ENCODE peak calls at places on chromosomes 12 and 14, in four cellular contexts. R, T, I and S are unnamed samples.

GRCh38 chr12:111444706-111445310 is 39.1 kb downstream of the SH2B3 start:
- DNase-seq in R (no peak), T (no peak), I (no peak), S (no peak)

GRCh38 chr12:2794261-2794735 is 472 bp upstream of the FKBP4 start:
- DNase-seq in R (no peak), I (peak; percentile 48), T (no peak), S (no peak)

GRCh38 chr14:24233538-24233866 is 773 bp downstream of the GMPR2 start:
- DNase-seq in I (no peak), R (no peak), T (no peak), S (no peak)

GRCh38 chr14:78202976-78203375 is 32.8 kb downstream of the NRXN3 start:
- DNase-seq in R (peak; percentile 1), I (no peak), T (no peak), S (no peak)

GRCh38 chr12:49388682-49389081 is 21.4 kb downstream of the SPATS2 start:
- DNase-seq in T (no peak), R (no peak), I (no peak), S (no peak)

GRCh38 chr12:65858831-65859230 is 34.5 kb downstream of the HMGA2 start:
- DNase-seq in R (peak; percentile 64), I (peak; percentile 75), T (no peak), S (no peak)

GRCh38 chr12:94792690-94793089 is 142.3 kb upstream of the TMCC3 start:
- DNase-seq in I (peak; percentile 49), T (no peak), R (no peak), S (peak; percentile 48)

GRCh38 chr14:94110552-94111181 is at the start of gene IFI27:
- DNase-seq in T (peak; percentile 28), R (peak; percentile 24), I (peak; percentile 77), S (no peak)

GRCh38 chr12:62761658-62762057 is 173.3 kb downstream of the PPM1H start:
- DNase-seq in I (no peak), T (no peak), R (no peak), S (no peak)

GRCh38 chr14:86168376-86168775 is 638.4 kb downstream of the FLRT2 start:
- DNase-seq in R (no peak), T (no peak), I (no peak), S (no peak)

GRCh38 chr12:12482150-12482761 is 80.4 kb downstream of the DUSP16 start:
- DNase-seq in R (no peak), T (no peak), I (no peak), S (no peak)

GRCh38 chr12:3884671-3885070 is 11.5 kb upstream of the PARP11 start:
- DNase-seq in R (no peak), I (no peak), T (no peak), S (no peak)

GRCh38 chr12:40829738-40830144 is 137.5 kb downstream of the CNTN1 start:
- DNase-seq in R (peak; percentile 65), I (no peak), T (no peak), S (no peak)

GRCh38 chr12:114679942-114680341 is 4.0 kb downstream of the TBX3 start:
- DNase-seq in I (no peak), T (no peak), R (peak; percentile 34), S (peak; percentile 42)

GRCh38 chr12:114678718-114679117 is 5.3 kb downstream of the TBX3 start:
- DNase-seq in I (no peak), R (peak; percentile 28), T (no peak), S (peak; percentile 50)

GRCh38 chr12:114678028-114678427 is 5.9 kb downstream of the TBX3 start:
- DNase-seq in R (no peak), T (no peak), I (no peak), S (peak; percentile 64)

GRCh38 chr12:114680498-114681148 is 3.4 kb downstream of the TBX3 start:
- DNase-seq in T (no peak), I (peak; percentile 55), R (peak; percentile 33), S (peak; percentile 48)

GRCh38 chr12:114679452-114679875 is 4.5 kb downstream of the TBX3 start:
- DNase-seq in I (peak; percentile 60), R (peak; percentile 30), T (peak; percentile 59), S (peak; percentile 68)
- H3K4me1 ChIP-seq in I (peaks cover 25% of the 10 kb centered on the region), R (peaks cover 53% of the 10 kb centered on the region), T (peaks cover 11% of the 10 kb centered on the region), S (peaks cover 27% of the 10 kb centered on the region)

GRCh38 chr12:81758421-81759214 is 532 bp downstream of the PPFIA2 start:
- DNase-seq in I (peak; percentile 38), R (no peak), T (peak; percentile 69), S (peak; percentile 58)
- H3K9ac ChIP-seq in I (peak overlapping the region; percentile 23), R (no peak overlapping the region), T (peak overlapping the region; percentile 26), S (peak overlapping the region; percentile 67)

DNA sequence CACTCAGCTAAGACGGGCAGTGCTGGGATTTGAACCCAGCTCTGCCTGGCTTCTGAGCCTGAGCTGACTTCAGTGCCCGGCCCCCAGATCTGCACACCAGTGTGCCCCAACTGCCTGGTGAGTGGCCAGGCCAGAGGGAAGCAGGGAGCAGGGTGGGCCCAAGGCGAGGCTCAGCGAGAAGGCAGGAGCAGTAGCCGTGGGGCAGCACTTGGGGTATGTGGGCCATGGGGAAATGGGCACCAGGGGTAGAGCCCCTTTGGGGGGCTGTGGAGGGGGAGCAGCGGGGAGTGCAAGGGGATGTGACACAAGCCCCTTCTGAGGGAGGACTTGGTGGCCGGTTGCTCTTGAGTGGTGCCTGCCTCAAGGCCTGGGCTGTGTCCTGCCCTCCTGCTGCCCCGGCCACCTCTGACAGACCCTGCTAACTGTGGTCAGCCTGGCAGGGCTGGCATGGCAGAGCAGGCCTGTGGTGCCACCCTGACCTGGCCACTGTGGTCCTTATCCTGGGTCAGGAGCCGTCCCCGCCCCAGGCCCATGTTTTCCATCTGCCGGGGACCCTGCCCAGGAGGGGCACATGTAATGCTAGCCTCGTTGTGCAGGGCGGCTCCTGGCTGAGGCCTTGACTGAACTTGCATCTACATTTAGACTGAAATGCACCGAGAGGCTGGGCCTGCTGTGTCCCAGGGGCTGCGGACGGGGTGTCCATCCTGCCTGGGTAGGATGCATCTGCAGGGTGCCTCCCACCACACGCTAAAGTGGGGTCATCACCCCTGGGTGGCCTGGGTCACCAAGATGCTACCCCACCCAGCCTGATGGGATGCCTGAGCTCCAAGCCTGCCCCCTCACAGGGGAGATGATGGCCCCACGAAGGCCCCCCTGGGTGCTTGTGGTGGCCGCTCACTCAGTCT is 90.6 kb downstream of the KIF26A start:
- DNase-seq in I (no peak), R (no peak), T (no peak), S (no peak)
- H3K9me3 ChIP-seq in I (peaks cover 2% of the 10 kb centered on the region), R (no peaks in the 10 kb centered on the region), T (peaks cover 12% of the 10 kb centered on the region), S (peaks cover 15% of the 10 kb centered on the region)

DNA sequence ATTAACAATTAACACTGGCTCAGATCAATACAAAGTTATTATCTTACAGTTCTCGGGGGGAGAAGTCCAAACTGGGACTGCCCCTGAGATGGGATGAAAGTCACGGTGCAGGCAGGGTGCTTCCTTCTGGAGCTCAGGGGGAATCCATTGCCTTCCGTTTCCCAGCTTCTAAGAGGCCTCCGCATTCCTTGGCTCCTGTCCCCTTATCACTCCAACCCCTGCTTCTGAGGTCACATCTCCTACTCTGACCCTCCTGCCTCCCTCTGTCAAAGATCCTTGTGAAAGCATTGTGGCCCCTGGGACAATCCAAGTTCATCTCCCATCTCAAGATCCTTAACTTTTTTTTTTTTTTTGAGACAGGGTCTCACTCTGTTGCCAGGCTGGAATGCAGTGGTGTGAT is 30.8 kb downstream of the SCARB1 start:
- DNase-seq in I (no peak), T (no peak), R (no peak), S (no peak)
- H3K4me1 ChIP-seq in I (peaks cover 21% of the 10 kb centered on the region), T (peaks cover 5% of the 10 kb centered on the region), R (peaks cover 43% of the 10 kb centered on the region), S (peaks cover 34% of the 10 kb centered on the region)

GRCh38 chr14:100906420-100906819 is 2.9 kb upstream of the RTL1 start:
- DNase-seq in I (no peak), R (no peak), T (peak; percentile 67), S (no peak)

GRCh38 chr14:100905166-100905565 is 1.6 kb upstream of the RTL1 start:
- DNase-seq in T (no peak), R (no peak), I (no peak), S (no peak)

GRCh38 chr14:100902792-100903191 is 730 bp downstream of the RTL1 start:
- DNase-seq in I (no peak), R (no peak), T (peak; percentile 31), S (peak; percentile 34)

GRCh38 chr14:100903672-100904185 is at the start of gene RTL1:
- DNase-seq in I (no peak), T (no peak), R (no peak), S (no peak)

DNA sequence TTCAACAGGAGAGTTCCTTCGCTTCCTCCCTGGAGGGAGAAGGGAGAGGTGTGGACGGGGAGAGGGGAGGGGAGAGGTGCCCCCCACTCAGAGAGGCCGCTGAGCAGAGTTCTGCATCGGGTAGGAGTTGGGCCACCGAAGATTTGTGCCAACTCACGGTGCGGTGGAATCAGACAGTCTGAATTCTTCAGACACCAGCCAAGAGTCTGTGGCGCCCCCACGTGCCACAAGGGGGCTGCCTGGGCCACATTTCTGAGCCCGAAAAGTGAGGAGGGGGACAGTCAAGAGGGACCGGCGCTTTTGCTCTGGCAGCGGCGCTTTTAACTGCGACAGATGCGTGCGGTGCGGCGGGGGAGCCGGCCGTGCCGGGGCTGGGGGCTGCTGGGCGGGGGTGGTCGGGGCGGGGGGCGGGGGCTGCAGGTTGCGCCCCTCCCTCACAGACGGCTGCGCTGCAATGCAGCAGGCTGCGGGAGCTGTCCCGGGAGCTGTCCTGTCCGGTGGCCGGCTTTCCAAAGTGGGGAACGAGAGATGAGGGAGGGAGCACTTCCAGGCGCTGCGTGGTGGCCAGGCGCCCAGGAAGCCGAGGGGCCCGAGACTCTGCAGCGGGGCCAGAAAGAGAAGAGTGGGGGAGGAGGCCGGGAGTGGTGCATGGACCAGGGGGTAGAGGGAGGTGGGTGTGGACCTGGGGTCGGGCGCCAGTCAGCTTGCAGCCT is 941 bp upstream of the RTL1 start:
- DNase-seq in R (peak; percentile 15), T (peak; percentile 77), I (no peak), S (no peak)
- H3K9ac ChIP-seq in R (no peak overlapping the region), T (no peak overlapping the region), I (no peak overlapping the region), S (no peak overlapping the region)

GRCh38 chr14:106670006-106670405 is 1143.6 kb downstream of the TMEM121 start:
- DNase-seq in I (no peak), R (no peak), T (no peak), S (no peak)

GRCh38 chr14:106665814-106666213 is 1139.4 kb downstream of the TMEM121 start:
- DNase-seq in I (no peak), T (no peak), R (no peak), S (no peak)

GRCh38 chr14:106662947-106663346 is 1136.6 kb downstream of the TMEM121 start:
- DNase-seq in I (no peak), T (no peak), R (no peak), S (no peak)

GRCh38 chr14:106666341-106666740 is 1140.0 kb downstream of the TMEM121 start:
- DNase-seq in R (no peak), T (no peak), I (no peak), S (no peak)
- H3K9me3 ChIP-seq in R (peaks cover 21% of the 10 kb centered on the region), T (peaks cover 91% of the 10 kb centered on the region), I (no peaks in the 10 kb centered on the region), S (no peaks in the 10 kb centered on the region)

GRCh38 chr12:26120561-26121274 is 4.1 kb downstream of the BHLHE41 start:
- DNase-seq in T (no peak), R (peak; percentile 51), I (no peak), S (peak; percentile 26)
- H3K4me1 ChIP-seq in T (peaks cover 3% of the 10 kb centered on the region), R (peaks cover 48% of the 10 kb centered on the region), I (peaks cover 3% of the 10 kb centered on the region), S (peaks cover 35% of the 10 kb centered on the region)

DNA sequence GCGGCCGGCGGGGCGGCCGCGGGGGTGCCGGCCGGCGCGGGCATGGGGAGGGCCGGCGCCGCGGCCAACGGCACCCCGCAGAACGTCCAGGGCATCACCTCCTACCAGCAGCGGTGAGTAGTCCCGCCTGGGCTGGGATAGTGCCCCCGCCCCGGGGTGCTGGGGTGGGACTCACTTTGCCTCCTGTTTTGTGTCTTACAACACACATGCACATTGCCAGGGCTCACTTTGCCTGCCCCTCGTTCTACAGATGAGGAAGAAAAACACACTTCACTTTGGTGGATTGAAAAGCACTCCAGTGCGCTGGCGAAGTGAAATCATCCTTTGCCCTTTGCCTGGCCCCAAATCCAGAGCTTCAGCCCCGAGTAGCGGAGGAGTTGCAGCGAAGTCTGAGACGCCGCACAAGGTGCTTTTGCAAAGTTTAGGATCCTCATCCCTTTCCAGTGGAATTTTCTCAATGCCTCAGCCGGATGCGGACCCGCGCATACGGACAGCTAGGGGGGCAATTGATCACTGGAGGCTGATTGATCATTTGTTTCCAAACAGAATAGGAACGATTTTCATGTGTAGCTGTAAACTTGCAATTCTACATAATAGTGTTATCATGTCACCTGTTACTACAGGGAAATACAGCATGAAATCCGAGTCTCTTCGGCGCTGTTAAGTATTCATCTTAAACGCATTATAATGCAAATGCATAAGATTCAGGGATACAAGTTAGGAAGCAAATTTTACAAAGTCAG is 3.6 kb upstream of the NPAS3 start:
- DNase-seq in T (peak; percentile 49), I (no peak), R (no peak), S (peak; percentile 32)
- H3K9ac ChIP-seq in T (no peak overlapping the region), I (no peak overlapping the region), R (no peak overlapping the region), S (no peak overlapping the region)